ENCODE peak calls at places on chromosomes 12 and 14, in four cellular contexts. O is upper lobe of left lung, H is suprapubic skin, L is breast epithelium. T is an unnamed sample.

GRCh38 chr12:122064034-122064777 is 14.3 kb upstream of the MLXIP start:
- DNase-seq in O (no peak), H (peak), L (no peak), T (peak)

GRCh38 chr12:107415834-107416233 is 269.8 kb upstream of the PWP1 start:
- DNase-seq in O (no peak), H (no peak), L (no peak), T (no peak)

GRCh38 chr14:72704507-72704906 is 189.4 kb downstream of the DPF3 start:
- DNase-seq in O (no peak), H (no peak), L (no peak), T (no peak)

GRCh38 chr12:85322715-85323114 is 42.7 kb downstream of the ALX1 start:
- DNase-seq in O (no peak), H (no peak), L (no peak), T (no peak)

GRCh38 chr12:101459642-101460346 is 15.3 kb upstream of the SPIC start:
- DNase-seq in O (no peak), H (peak), L (no peak), T (no peak)

GRCh38 chr14:93709249-93709648 is 79.0 kb downstream of the PRIMA1 start:
- DNase-seq in O (no peak), H (no peak), L (no peak), T (no peak)

GRCh38 chr14:49861581-49861922 is 9.0 kb upstream of the NEMF start:
- DNase-seq in O (no peak), H (peak), L (peak), T (no peak)

GRCh38 chr14:59688224-59689170 is 111.9 kb upstream of the CCDC175 start:
- DNase-seq in O (no peak), H (no peak), L (no peak), T (no peak)

GRCh38 chr12:57632369-57632897 is 568 bp downstream of the B4GALNT1 start:
- DNase-seq in O (peak), H (peak), L (no peak), T (no peak)

GRCh38 chr12:5206401-5207175 is 162.9 kb downstream of the KCNA5 start:
- DNase-seq in O (no peak), H (no peak), L (no peak), T (no peak)

GRCh38 chr12:75650989-75651695 is 139.7 kb upstream of the KRR1 start:
- DNase-seq in O (no peak), H (no peak), L (no peak), T (no peak)

GRCh38 chr14:99188721-99189120 is 83.3 kb downstream of the BCL11B start:
- DNase-seq in O (no peak), H (peak), L (peak), T (no peak)

GRCh38 chr14:72662213-72662612 is 231.7 kb downstream of the DPF3 start:
- DNase-seq in O (no peak), H (no peak), L (no peak), T (no peak)

GRCh38 chr12:30019386-30020140 is 235.8 kb upstream of the TMTC1 start:
- DNase-seq in O (no peak), H (no peak), L (no peak), T (no peak)

GRCh38 chr14:67396381-67396965 is 15.5 kb downstream of the PLEK2 start:
- DNase-seq in O (no peak), H (no peak), L (no peak), T (no peak)

GRCh38 chr14:36238666-36239363 is 62.3 kb upstream of the PTCSC3 start:
- DNase-seq in O (peak), H (no peak), L (no peak), T (no peak)

GRCh38 chr12:70826156-70826555 is 94.4 kb downstream of the PTPRR start:
- DNase-seq in O (no peak), H (no peak), L (no peak), T (no peak)

GRCh38 chr12:124426594-124427550 is 132.0 kb downstream of the RFLNA start:
- DNase-seq in O (peak), H (no peak), L (no peak), T (no peak)

GRCh38 chr12:48681416-48681737 is 661 bp downstream of the KANSL2 start:
- DNase-seq in O (no peak), H (no peak), L (no peak), T (no peak)

GRCh38 chr14:63045612-63046320 is 508 bp upstream of the KCNH5 start:
- DNase-seq in O (peak), H (no peak), L (no peak), T (no peak)

GRCh38 chr14:90061849-90062794 is at the start of gene KCNK13:
- DNase-seq in O (peak), H (peak), L (no peak), T (no peak)

GRCh38 chr12:101678081-101678480 is 19.4 kb upstream of the CHPT1 start:
- DNase-seq in O (no peak), H (no peak), L (no peak), T (no peak)

GRCh38 chr12:11651785-11652184 is 2.3 kb downstream of the ETV6 start:
- DNase-seq in O (no peak), H (no peak), L (no peak), T (no peak)

GRCh38 chr12:4282892-4283511 is 9.4 kb downstream of the CCND2 start:
- DNase-seq in O (peak), H (no peak), L (no peak), T (no peak)

GRCh38 chr12:115362319-115362976 is 678.5 kb upstream of the TBX3 start:
- DNase-seq in O (no peak), H (no peak), L (no peak), T (no peak)

GRCh38 chr12:44709166-44709565 is 166.9 kb downstream of the NELL2 start:
- DNase-seq in O (no peak), H (no peak), L (no peak), T (no peak)

GRCh38 chr12:77299910-77300772 is 234.8 kb upstream of the E2F7 start:
- DNase-seq in O (no peak), H (no peak), L (no peak), T (no peak)

GRCh38 chr12:26029741-26030033 is 71.2 kb downstream of the RASSF8 start:
- DNase-seq in O (no peak), H (no peak), L (no peak), T (no peak)

GRCh38 chr12:6532051-6532926 is 2.0 kb upstream of the GAPDH start:
- DNase-seq in O (no peak), H (no peak), L (no peak), T (no peak)

GRCh38 chr14:75435473-75435872 is 7.7 kb downstream of the JDP2 start:
- DNase-seq in O (no peak), H (peak), L (no peak), T (no peak)

GRCh38 chr14:56814468-56815074 is 4.3 kb upstream of the OTX2 start:
- DNase-seq in O (no peak), H (no peak), L (no peak), T (no peak)
- TF ChIP-seq POLR2AphosphoS5 in O (no peak), H (no peak), L (no peak), T (no peak)

GRCh38 chr12:41067941-41068645 is 120.0 kb upstream of the PDZRN4 start:
- DNase-seq in O (no peak), H (no peak), L (no peak), T (no peak)
- TF ChIP-seq CTCF in O (no peak), H (no peak), L (no peak), T (no peak)

DNA sequence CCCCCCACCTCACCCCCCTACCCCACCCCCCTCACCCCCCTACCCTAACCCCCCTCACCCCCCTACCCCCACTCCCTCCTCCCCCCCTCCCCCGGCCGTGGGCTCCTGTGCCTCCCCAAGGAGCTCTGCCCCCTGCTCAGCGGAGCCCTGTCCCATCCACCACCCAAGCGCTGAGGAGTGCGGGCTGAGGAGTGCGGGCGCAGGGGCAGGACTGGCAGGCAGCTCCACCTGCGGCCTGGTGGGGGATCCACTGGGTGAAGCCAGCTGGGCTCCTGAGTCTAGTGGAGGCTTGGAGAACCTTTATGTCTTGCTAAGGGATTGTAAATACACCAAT is 2.3 kb upstream of the JPH4 start:
- DNase-seq in O (peak), H (peak), L (no peak), T (peak)
- TF ChIP-seq POLR2AphosphoS5 in O (no peak), H (no peak), L (no peak), T (no peak)

GRCh38 chr12:53255993-53256392 is 12.1 kb upstream of the ESPL1 start:
- DNase-seq in O (no peak), H (no peak), L (no peak), T (no peak)

GRCh38 chr12:53252349-53252916 is 15.7 kb upstream of the ESPL1 start:
- DNase-seq in O (no peak), H (peak), L (peak), T (peak)

GRCh38 chr12:53254816-53255545 is 13.1 kb upstream of the ESPL1 start:
- DNase-seq in O (no peak), H (no peak), L (no peak), T (no peak)

GRCh38 chr12:53253298-53253697 is 14.8 kb upstream of the ESPL1 start:
- DNase-seq in O (no peak), H (no peak), L (no peak), T (no peak)

DNA sequence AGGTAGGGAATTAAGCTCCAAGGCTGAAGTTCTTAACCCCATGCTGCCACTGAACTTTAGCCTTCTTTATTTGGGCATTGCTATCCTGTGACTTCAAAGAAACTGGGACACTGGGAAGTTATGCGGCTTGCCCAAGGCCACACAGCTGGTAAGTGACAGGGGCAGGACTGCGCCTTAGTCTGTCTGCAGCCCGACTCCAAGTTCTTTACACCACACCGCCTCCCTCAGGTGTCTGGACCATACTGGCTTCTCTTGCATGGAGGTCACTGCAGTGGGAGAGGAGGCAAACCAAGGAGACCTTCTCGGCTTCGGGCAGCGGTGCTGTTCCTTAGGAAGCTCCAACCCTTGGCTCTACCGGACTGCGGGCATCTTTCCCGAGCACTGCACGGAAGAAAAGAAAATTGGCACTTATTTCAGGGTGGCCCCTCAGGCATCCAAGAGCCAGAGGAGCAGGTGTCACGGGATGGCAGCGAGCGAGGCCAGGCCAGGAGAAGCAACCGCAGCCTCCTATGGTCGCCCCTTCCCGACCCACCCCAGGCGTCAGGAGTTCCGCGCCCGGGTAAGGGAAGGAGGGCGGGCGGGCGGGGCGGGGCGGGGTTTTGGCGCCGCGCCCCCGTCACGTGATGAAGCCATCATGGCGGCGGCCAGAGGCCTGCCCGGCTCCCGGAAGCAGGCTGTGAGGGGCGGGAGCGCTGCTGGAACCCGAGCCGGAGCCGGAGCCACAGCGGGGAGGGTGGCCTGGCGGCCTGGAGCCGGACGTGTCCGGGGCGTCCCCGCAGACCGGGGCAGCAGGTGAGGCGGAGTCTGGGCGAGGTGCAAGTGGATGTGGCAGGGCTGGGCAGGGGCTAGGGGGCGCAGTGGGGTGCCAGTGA is 16.4 kb upstream of the ESPL1 start:
- DNase-seq in O (peak), H (peak), L (peak), T (peak)
- TF ChIP-seq CTCF in O (peak), H (no peak), L (peak), T (peak)

T was measured in vagina.